ENCODE peak calls at places on chromosome 12, in nine cellular contexts. G, U, R, M, Q, F, A, L and Z are unnamed samples.

GRCh38 chr12:94073441-94074051 is 74.8 kb upstream of the PLXNC1 start:
- DNase-seq in G (no peak), A (peak), R (peak), L (no peak), M (no peak), U (no peak), Q (no peak), F (no peak), Z (peak)

GRCh38 chr12:34210689-34211530 is 188.6 kb downstream of the ALG10 start:
- DNase-seq in F (no peak), G (no peak), Q (no peak), R (no peak), L (no peak), M (no peak), U (no peak), A (no peak), Z (no peak)

GRCh38 chr12:8057839-8058238 is 8.3 kb downstream of the C3AR1 start:
- DNase-seq in F (no peak), Q (no peak), M (peak), A (peak), G (no peak), R (peak), U (no peak), L (no peak), Z (no peak)

GRCh38 chr12:12356886-12357696 is at the start of gene BORCS5:
- DNase-seq in Q (peak), R (peak), M (peak), A (peak), G (peak), L (peak), U (peak), F (peak), Z (peak)

GRCh38 chr12:50862316-50862715 is 19.6 kb downstream of the TMPRSS12 start:
- DNase-seq in L (no peak), G (no peak), Q (no peak), M (peak), U (no peak), F (no peak), R (peak), A (peak), Z (no peak)

GRCh38 chr12:62191747-62192485 is 68.3 kb upstream of the USP15 start:
- DNase-seq in A (peak), G (peak), F (peak), R (peak), M (peak), Q (no peak), U (no peak), L (peak), Z (no peak)

GRCh38 chr12:74415633-74416032 is 122.0 kb upstream of the ATXN7L3B start:
- DNase-seq in Q (no peak), U (no peak), A (peak), F (peak), L (no peak), M (peak), R (peak), G (peak), Z (no peak)

GRCh38 chr12:124283326-124283725 is 11.6 kb upstream of the RFLNA start:
- DNase-seq in A (no peak), Q (no peak), G (no peak), U (no peak), R (no peak), F (no peak), M (no peak), L (no peak), Z (no peak)

GRCh38 chr12:115466076-115466475 is 782.1 kb upstream of the TBX3 start:
- DNase-seq in Q (no peak), L (no peak), M (no peak), R (peak), U (no peak), G (no peak), A (no peak), F (no peak), Z (no peak)

GRCh38 chr12:15808250-15808971 is 19.2 kb upstream of the EPS8 start:
- DNase-seq in L (no peak), U (no peak), F (no peak), A (peak), Q (no peak), M (no peak), G (no peak), R (peak), Z (no peak)

GRCh38 chr12:138898-139534 is 72.4 kb downstream of the IQSEC3 start:
- DNase-seq in Q (no peak), R (peak), L (no peak), M (no peak), F (no peak), U (no peak), A (peak), G (peak), Z (peak)

GRCh38 chr12:121911824-121912585 is 6.4 kb upstream of the CFAP251 start:
- DNase-seq in M (no peak), R (no peak), Q (no peak), U (no peak), G (no peak), L (no peak), A (no peak), F (no peak), Z (no peak)

GRCh38 chr12:3342051-3342450 is 149.0 kb upstream of the PRMT8 start:
- DNase-seq in L (peak), Q (peak), G (peak), R (no peak), A (peak), M (peak), F (peak), U (no peak), Z (peak)

GRCh38 chr12:93782854-93783253 is 105.7 kb downstream of the CRADD start:
- DNase-seq in G (no peak), F (no peak), R (no peak), M (no peak), U (no peak), A (peak), Q (no peak), L (no peak), Z (no peak)

GRCh38 chr12:6867407-6868210 is at the start of gene TPI1:
- DNase-seq in U (peak), R (peak), F (peak), L (peak), Q (peak), A (peak), M (peak), G (peak), Z (peak)

GRCh38 chr12:101963703-101964102 is 86.3 kb downstream of the DRAM1 start:
- DNase-seq in F (no peak), U (no peak), R (no peak), Q (no peak), L (no peak), G (no peak), M (no peak), A (no peak), Z (no peak)

GRCh38 chr12:1318327-1319031 is 275.9 kb downstream of the FBXL14 start:
- DNase-seq in Q (no peak), R (peak), L (peak), M (peak), G (no peak), U (peak), F (peak), A (peak), Z (no peak)

GRCh38 chr12:12064596-12064995 is 6.1 kb upstream of the BCL2L14 start:
- DNase-seq in U (no peak), L (no peak), R (no peak), M (no peak), G (no peak), Q (no peak), F (no peak), A (no peak), Z (no peak)

GRCh38 chr12:31362115-31362758 is 36.3 kb upstream of the SINHCAF start:
- DNase-seq in L (no peak), R (no peak), F (peak), Q (no peak), G (peak), M (no peak), A (no peak), U (no peak), Z (no peak)

GRCh38 chr12:56237552-56237951 is 7.7 kb downstream of the SLC39A5 start:
- DNase-seq in L (no peak), U (no peak), Q (no peak), G (no peak), A (no peak), M (no peak), R (no peak), F (no peak), Z (no peak)

GRCh38 chr12:131272415-131272814 is 318.7 kb downstream of the ADGRD1 start:
- DNase-seq in Q (no peak), A (no peak), G (no peak), U (no peak), R (no peak), L (no peak), M (no peak), F (no peak), Z (no peak)

GRCh38 chr12:104736307-104736706 is 221.8 kb downstream of the SLC41A2 start:
- DNase-seq in U (no peak), R (peak), G (no peak), Q (no peak), A (peak), M (peak), L (no peak), F (no peak), Z (no peak)

GRCh38 chr12:47316609-47317049 is 236.9 kb upstream of the AMIGO2 start:
- DNase-seq in R (no peak), U (no peak), A (peak), Q (no peak), G (no peak), F (no peak), M (peak), L (no peak), Z (no peak)

GRCh38 chr12:95215925-95216324 is 1.3 kb downstream of the FGD6 start:
- DNase-seq in R (peak), Q (peak), F (no peak), G (no peak), U (no peak), L (peak), M (no peak), A (peak), Z (no peak)

GRCh38 chr12:121800694-121801600 is 2.9 kb upstream of the SETD1B start:
- DNase-seq in A (peak), L (peak), Q (peak), F (peak), R (peak), M (peak), G (peak), U (peak), Z (peak)

GRCh38 chr12:63319386-63319785 is 168.4 kb upstream of the AVPR1A start:
- DNase-seq in Q (peak), F (peak), A (no peak), L (no peak), G (no peak), R (no peak), U (no peak), M (no peak), Z (no peak)

GRCh38 chr12:90027041-90027440 is 318.4 kb upstream of the ATP2B1 start:
- DNase-seq in G (no peak), U (no peak), L (no peak), Q (no peak), A (no peak), R (no peak), M (no peak), F (no peak), Z (no peak)

GRCh38 chr12:104011265-104011664 is 38.7 kb downstream of the GLT8D2 start:
- DNase-seq in Q (peak), R (peak), G (no peak), L (no peak), A (peak), F (peak), M (peak), U (no peak), Z (no peak)

GRCh38 chr12:203462-204260 is 10.3 kb downstream of the SLC6A12 start:
- DNase-seq in U (no peak), F (no peak), M (peak), A (no peak), G (no peak), L (no peak), Q (no peak), R (no peak), Z (peak)

GRCh38 chr12:112091563-112091962 is 17.0 kb downstream of the NAA25 start:
- DNase-seq in U (no peak), A (no peak), G (no peak), R (no peak), L (no peak), Q (no peak), M (no peak), F (no peak), Z (no peak)

GRCh38 chr12:128178971-128179370 is 88.0 kb upstream of the TMEM132C start:
- DNase-seq in R (no peak), Q (peak), L (no peak), M (no peak), U (no peak), G (no peak), F (no peak), A (no peak), Z (no peak)

GRCh38 chr12:113766880-113767878 is 198.9 kb downstream of the RBM19 start:
- DNase-seq in F (peak), G (no peak), U (no peak), L (no peak), M (peak), Q (peak), R (peak), A (peak), Z (no peak)